ENCODE peak calls at places on chromosomes 2 and 18, in eight cellular contexts. W, T, L, D, X, R, K and C are unnamed samples.

GRCh38 chr2:195871326-195871725 is 197.3 kb downstream of the DNAH7 start:
- DNase-seq in W (no peak), T (no peak), L (no peak), D (peak; percentile 67), X (no peak), R (no peak), K (no peak), C (no peak)

GRCh38 chr18:3525870-3526420 is 76.0 kb downstream of the TGIF1 start:
- DNase-seq in W (no peak), T (no peak), L (no peak), D (no peak), X (no peak), R (no peak), K (no peak), C (no peak)

GRCh38 chr18:60466671-60467070 is 94.1 kb upstream of the MC4R start:
- DNase-seq in W (no peak), T (peak; percentile 19), L (no peak), D (peak; percentile 61), X (no peak), R (no peak), K (no peak), C (no peak)

GRCh38 chr2:38239452-38239851 is 137.6 kb downstream of the ATL2 start:
- DNase-seq in W (no peak), T (no peak), L (no peak), D (no peak), X (peak; percentile 57), R (no peak), K (no peak), C (peak; percentile 76)

GRCh38 chr2:189096769-189097447 is 82.7 kb downstream of the COL5A2 start:
- DNase-seq in W (no peak), T (peak; percentile 71), L (no peak), D (peak; percentile 92), X (peak; percentile 82), R (peak; percentile 21), K (no peak), C (peak; percentile 81)

GRCh38 chr2:104378853-104379374 is 475.0 kb upstream of the POU3F3 start:
- DNase-seq in W (no peak), T (no peak), L (peak; percentile 15), D (no peak), X (no peak), R (no peak), K (peak; percentile 21), C (peak; percentile 27)

GRCh38 chr2:171056307-171056706 is 104.4 kb downstream of the TLK1 start:
- DNase-seq in W (no peak), T (peak; percentile 2), L (no peak), D (peak; percentile 61), X (no peak), R (no peak), K (no peak), C (peak; percentile 26)

GRCh38 chr2:190888449-190888848 is 7.8 kb downstream of the GLS start:
- DNase-seq in W (no peak), T (no peak), L (no peak), D (no peak), X (no peak), R (no peak), K (no peak), C (no peak)

GRCh38 chr18:13493725-13494124 is 232.6 kb downstream of the FAM210A start:
- DNase-seq in W (no peak), T (no peak), L (no peak), D (no peak), X (no peak), R (no peak), K (no peak), C (no peak)

GRCh38 chr2:27903649-27904544 is 13.4 kb downstream of the BABAM2 start:
- DNase-seq in W (no peak), T (peak; percentile 39), L (no peak), D (peak; percentile 86), X (peak; percentile 82), R (peak; percentile 51), K (no peak), C (no peak)

GRCh38 chr2:55985406-55985805 is 61.8 kb upstream of the EFEMP1 start:
- DNase-seq in W (no peak), T (no peak), L (no peak), D (peak; percentile 43), X (no peak), R (no peak), K (no peak), C (no peak)

GRCh38 chr18:58784601-58785137 is 80.0 kb upstream of the ZNF532 start:
- DNase-seq in W (no peak), T (no peak), L (peak; percentile 39), D (peak; percentile 19), X (no peak), R (no peak), K (no peak), C (no peak)

GRCh38 chr2:28317390-28317789 is 75.3 kb upstream of the FOSL2 start:
- DNase-seq in W (no peak), T (no peak), L (no peak), D (no peak), X (no peak), R (no peak), K (no peak), C (no peak)

GRCh38 chr2:119476301-119477117 is 44.9 kb downstream of the TMEM37 start:
- DNase-seq in W (peak; percentile 57), T (peak; percentile 19), L (no peak), D (peak; percentile 67), X (peak; percentile 65), R (peak; percentile 78), K (peak; percentile 49), C (peak; percentile 47)

GRCh38 chr2:237574894-237575868 is 8.8 kb downstream of the PRLH start:
- DNase-seq in W (peak; percentile 70), T (no peak), L (peak; percentile 30), D (peak; percentile 43), X (peak; percentile 30), R (peak; percentile 54), K (peak; percentile 57), C (no peak)

GRCh38 chr2:216306868-216307267 is 65.4 kb downstream of the MARCHF4 start:
- DNase-seq in W (no peak), T (no peak), L (no peak), D (no peak), X (no peak), R (no peak), K (no peak), C (no peak)
- TF ChIP-seq CTCF in W (no peak), T (no peak), L (no peak), D (no peak), X (no peak), R (no peak), K (no peak), C (no peak)

DNA sequence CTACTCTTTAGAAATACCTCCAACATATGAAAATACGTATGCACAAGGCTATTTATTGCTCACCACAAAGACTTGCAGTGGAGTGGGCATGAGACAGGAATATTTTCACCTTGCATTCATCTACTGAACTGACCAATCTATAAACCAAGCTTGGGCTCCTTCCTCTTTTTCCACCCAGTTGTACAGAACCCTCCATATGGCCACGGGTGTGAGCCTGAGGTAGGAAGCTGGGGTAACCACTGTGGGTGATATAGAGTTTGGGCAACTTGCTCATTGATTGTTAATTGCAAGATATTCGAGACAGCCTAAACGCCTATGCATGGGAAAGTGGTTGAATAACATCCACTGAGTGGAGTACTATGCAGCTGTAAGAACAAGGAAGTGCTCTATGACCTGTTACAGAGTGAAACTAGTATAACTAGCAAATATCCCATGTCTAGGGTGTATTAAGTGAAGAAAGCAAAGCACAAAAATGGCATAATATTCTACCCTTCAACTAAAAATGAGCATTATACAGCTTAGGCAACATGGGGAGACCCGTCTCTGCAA is 7.3 kb upstream of the VAPA start:
- DNase-seq in W (no peak), T (no peak), L (no peak), D (no peak), X (no peak), R (no peak), K (no peak), C (no peak)
- H3K4me3 ChIP-seq in W (no peak overlapping the region), T (no peak overlapping the region), L (no peak overlapping the region), D (no peak overlapping the region), X (no peak overlapping the region), R (no peak overlapping the region), K (no peak overlapping the region), C (no peak overlapping the region)

GRCh38 chr2:36322108-36322507 is 33.5 kb upstream of the CRIM1 start:
- DNase-seq in W (no peak), T (no peak), L (no peak), D (peak; percentile 71), X (peak; percentile 52), R (peak; percentile 19), K (no peak), C (peak; percentile 29)
- TF ChIP-seq CTCF in W (no peak), T (peak; percentile 76), L (no peak), D (peak; percentile 72), X (peak; percentile 59), R (peak; percentile 44), K (peak; percentile 10), C (peak; percentile 79)

DNA sequence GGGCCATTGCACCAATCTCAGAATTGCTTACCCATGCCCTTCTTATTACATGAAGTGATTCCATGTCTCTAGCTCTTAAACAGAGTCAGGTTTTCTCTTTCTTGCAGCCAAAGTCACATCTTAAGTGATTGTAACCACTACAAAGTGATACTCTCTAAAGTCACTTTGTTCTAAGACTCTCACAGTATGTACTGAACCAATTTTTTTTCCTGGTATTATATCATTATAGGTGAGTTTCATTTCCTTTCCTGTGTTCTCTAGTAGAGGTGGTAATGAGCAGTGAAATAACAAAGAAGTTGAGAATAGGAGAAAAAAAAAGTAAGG is 66.3 kb upstream of the DARS1 start:
- DNase-seq in W (no peak), T (no peak), L (no peak), D (no peak), X (no peak), R (no peak), K (no peak), C (no peak)
- H3K4me3 ChIP-seq in W (no peak overlapping the region), T (no peak overlapping the region), L (no peak overlapping the region), D (no peak overlapping the region), X (no peak overlapping the region), R (no peak overlapping the region), K (no peak overlapping the region), C (no peak overlapping the region)

GRCh38 chr18:74567805-74568204 is 29.9 kb upstream of the ZNF407 start:
- DNase-seq in W (no peak), T (no peak), L (no peak), D (no peak), X (no peak), R (no peak), K (no peak), C (no peak)
- TF ChIP-seq CTCF in W (peak; percentile 11), T (no peak), L (no peak), D (no peak), X (no peak), R (peak; percentile 31), K (no peak), C (no peak)

GRCh38 chr2:54419855-54420550 is 36.1 kb upstream of the SPTBN1 start:
- DNase-seq in W (no peak), T (no peak), L (no peak), D (peak; percentile 27), X (no peak), R (no peak), K (no peak), C (no peak)
- H3K4me3 ChIP-seq in W (no peak overlapping the region), T (no peak overlapping the region), L (peak overlapping the region; percentile 21), D (no peak overlapping the region), X (no peak overlapping the region), R (no peak overlapping the region), K (no peak overlapping the region), C (no peak overlapping the region)